ENCODE peak calls at places on chromosomes 16 and 17, in six cellular contexts. Q is GM20000, T is upper lobe of right lung, O is HFF-Myc, V is fibroblast of pulmonary artery, W is A549. R is an unnamed sample.

GRCh38 chr16:5072334-5073278 is 963 bp downstream of the ALG1 start:
- DNase-seq in O (no peak), T (peak; percentile 6), Q (no peak), W (no peak), V (no peak), R (peak; percentile 27)

GRCh38 chr17:17830740-17831207 is 6.0 kb downstream of the SREBF1 start:
- DNase-seq in V (no peak), Q (no peak), T (no peak), O (no peak), W (no peak), R (no peak)

GRCh38 chr17:77875881-77876509 is 82.5 kb upstream of the TNRC6C start:
- DNase-seq in Q (no peak), O (no peak), T (no peak), W (peak; percentile 60), V (no peak), R (no peak)

GRCh38 chr16:58409316-58409973 is 17.2 kb downstream of the GINS3 start:
- DNase-seq in T (no peak), W (no peak), Q (no peak), V (peak; percentile 63), O (no peak), R (no peak)

GRCh38 chr17:35338230-35338629 is 35.2 kb downstream of the SLFN11 start:
- DNase-seq in O (no peak), V (no peak), T (no peak), W (no peak), Q (no peak), R (no peak)

GRCh38 chr16:88705076-88705684 is 1.0 kb downstream of the RNF166 start:
- DNase-seq in O (no peak), T (no peak), V (no peak), Q (no peak), W (no peak), R (no peak)

GRCh38 chr17:40564883-40565744 is at the start of gene CCR7:
- DNase-seq in W (no peak), T (peak; percentile 45), Q (peak; percentile 62), O (no peak), V (no peak), R (peak; percentile 48)

GRCh38 chr17:80441598-80442304 is 26.8 kb downstream of the ENDOV start:
- DNase-seq in Q (no peak), W (no peak), V (no peak), T (no peak), O (no peak), R (no peak)

GRCh38 chr17:46820592-46821450 is 2.3 kb upstream of the WNT3 start:
- DNase-seq in W (no peak), Q (no peak), V (no peak), O (no peak), T (no peak), R (no peak)

GRCh38 chr17:74325743-74326379 is at the start of gene KIF19:
- DNase-seq in T (peak; percentile 75), Q (peak; percentile 92), W (no peak), V (no peak), O (no peak), R (peak; percentile 87)

GRCh38 chr16:85431431-85432124 is 181.5 kb upstream of the GSE1 start:
- DNase-seq in O (no peak), T (peak; percentile 55), Q (no peak), W (no peak), V (no peak), R (no peak)

GRCh38 chr17:45934044-45934979 is 40.0 kb downstream of the MAPT start:
- DNase-seq in O (no peak), W (no peak), T (no peak), Q (no peak), V (no peak), R (no peak)

GRCh38 chr16:52069866-52070265 is 477.1 kb downstream of the TOX3 start:
- DNase-seq in V (peak; percentile 24), Q (no peak), W (peak; percentile 3), T (no peak), O (no peak), R (no peak)
- TF ChIP-seq CTCF in V (peak; percentile 4), Q (no peak), W (peak; percentile 29), T (peak; percentile 35), O (peak; percentile 7), R (no peak)

DNA sequence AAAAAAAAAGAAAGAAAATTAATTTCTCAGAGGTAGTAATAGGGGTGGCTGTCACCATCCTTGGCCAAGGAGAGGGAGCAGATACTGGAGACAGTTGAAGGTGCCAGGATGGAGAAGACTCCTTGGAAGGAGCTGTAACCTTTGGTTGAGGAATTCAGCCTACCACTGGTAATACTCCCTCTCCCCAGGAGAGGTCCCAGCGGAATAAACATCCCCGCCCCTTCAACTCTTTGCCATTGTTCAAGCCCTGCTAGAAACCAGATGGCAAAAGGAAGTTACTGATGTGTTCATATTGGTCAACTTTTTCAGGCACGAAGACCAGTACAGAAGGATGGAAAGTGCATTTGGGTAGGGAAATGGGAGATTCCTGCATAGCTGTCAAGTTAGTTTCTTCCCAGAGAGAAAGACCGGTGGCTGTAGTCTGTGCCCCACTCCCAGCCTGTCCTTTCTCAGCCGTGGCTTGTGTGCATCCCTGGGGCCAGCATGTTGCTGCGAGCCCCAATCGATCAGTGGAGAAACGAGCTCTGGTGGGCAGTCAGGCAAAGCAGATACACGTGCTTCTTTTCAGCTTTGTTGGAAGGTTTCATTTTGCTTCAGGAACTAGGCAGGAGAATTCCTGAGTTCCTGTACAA is 612.1 kb downstream of the MAF start:
- DNase-seq in O (no peak), T (no peak), Q (no peak), V (no peak), W (peak; percentile 6), R (no peak)
- TF ChIP-seq CTCF in O (no peak), T (no peak), Q (no peak), V (no peak), W (no peak), R (no peak)

DNA sequence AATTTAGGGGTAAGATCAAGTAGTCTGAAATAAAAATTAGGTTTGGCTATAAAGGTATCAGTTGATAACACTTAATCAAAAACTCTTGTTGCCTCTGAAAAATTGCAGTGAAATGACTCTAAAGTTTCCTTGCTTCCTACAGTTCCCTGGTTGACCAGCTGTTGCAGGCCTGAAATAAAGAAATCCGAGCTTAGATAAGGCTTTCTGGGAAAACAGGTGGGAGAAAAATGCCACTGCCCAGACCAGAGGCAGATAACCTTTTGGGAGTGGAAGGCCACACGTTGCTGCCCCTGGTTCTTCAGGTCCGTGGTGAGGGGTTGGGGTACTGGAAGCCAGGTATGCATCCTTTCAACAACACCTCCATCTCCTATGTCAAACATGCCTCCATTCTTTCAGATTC is 111.3 kb downstream of the HS3ST3A1 start:
- DNase-seq in T (no peak), V (no peak), W (no peak), O (no peak), Q (no peak), R (no peak)
- TF ChIP-seq CTCF in T (no peak), V (no peak), W (no peak), O (no peak), Q (no peak), R (no peak)

DNA sequence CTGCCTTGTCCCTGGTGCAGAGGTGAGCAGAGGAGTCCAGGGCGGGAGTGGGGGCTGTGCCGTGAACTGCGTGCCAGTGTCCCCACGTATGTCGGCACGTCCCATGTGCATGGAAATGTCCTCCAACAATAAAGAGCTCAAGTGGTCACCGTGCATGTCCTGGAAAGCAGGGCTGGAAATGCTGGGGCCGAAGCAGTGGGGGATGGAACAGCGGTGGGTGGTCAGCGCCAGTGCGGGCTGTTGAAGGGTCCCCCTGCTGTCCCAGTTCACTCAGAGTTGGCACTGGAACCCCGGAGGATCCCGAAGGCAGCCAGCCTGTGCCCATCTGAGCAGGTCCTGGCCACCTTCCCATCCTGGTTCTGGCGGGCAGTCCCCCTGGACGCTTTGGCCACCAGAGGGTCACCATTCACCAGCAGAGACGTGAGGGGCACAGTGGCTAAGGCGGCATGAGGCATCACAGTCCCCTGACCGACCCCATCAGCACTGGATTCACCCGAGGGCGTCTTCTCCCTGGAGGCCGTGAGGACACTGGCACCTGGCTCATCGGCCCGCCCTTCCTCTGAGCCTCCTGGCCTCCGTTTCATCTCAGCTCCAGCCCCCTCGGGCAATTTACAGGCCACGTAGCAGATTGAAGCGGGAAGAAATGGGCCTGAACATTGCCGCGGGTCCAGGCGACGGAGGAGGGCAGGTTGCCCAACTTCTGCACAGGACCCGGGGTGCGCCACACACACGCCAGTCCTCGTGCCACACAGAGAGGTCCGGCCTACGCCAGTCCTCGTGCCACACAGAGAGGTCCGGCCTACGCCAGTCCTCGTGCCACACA is 10.1 kb downstream of the GCGR start:
- DNase-seq in T (no peak), Q (no peak), V (no peak), O (no peak), W (no peak), R (no peak)
- TF ChIP-seq CTCF in T (no peak), Q (no peak), V (no peak), O (no peak), W (no peak), R (no peak)

GRCh38 chr16:47581114-47581513 is 120.0 kb downstream of the PHKB start:
- DNase-seq in Q (no peak), V (peak; percentile 6), O (no peak), W (no peak), T (no peak), R (no peak)
- TF ChIP-seq CTCF in Q (no peak), V (peak; percentile 15), O (peak; percentile 24), W (no peak), T (no peak), R (no peak)

R was measured in GM13977.